ENCODE peak calls at places on chromosomes 4 and X, in eight cellular contexts. One of them, this sample, is unnamed.
A peak's percentile ranks its signal among the peaks of the same experiment; 100 is the strongest.

GRCh38 chrX:74853255-74853654 is 72.0 kb downstream of the NEXMIF start:
- DNase-seq in left lung: no peak
- DNase-seq in left ventricle myocardium inferior: no peak
- DNase-seq in GM12878: no peak
- DNase-seq in lower lobe of right lung: no peak
- DNase-seq in transverse colon: no peak
- DNase-seq in cardiac fibroblast: no peak
- DNase-seq in OCI-LY7: no peak
- DNase-seq in this sample: no peak

GRCh38 chr4:44425614-44426208 is 22.9 kb downstream of the KCTD8 start:
- DNase-seq in left lung: no peak
- DNase-seq in cardiac fibroblast: peak; percentile 32
- DNase-seq in transverse colon: no peak
- DNase-seq in left ventricle myocardium inferior: no peak
- DNase-seq in OCI-LY7: no peak
- DNase-seq in lower lobe of right lung: no peak
- DNase-seq in GM12878: no peak
- DNase-seq in this sample: no peak

GRCh38 chr4:155674669-155675071 is 8.0 kb downstream of the GUCY1A1 start:
- DNase-seq in left ventricle myocardium inferior: no peak
- DNase-seq in GM12878: no peak
- DNase-seq in left lung: no peak
- DNase-seq in transverse colon: no peak
- DNase-seq in lower lobe of right lung: no peak
- DNase-seq in cardiac fibroblast: no peak
- DNase-seq in OCI-LY7: no peak
- DNase-seq in this sample: no peak

GRCh38 chr4:163404080-163404479 is 60.4 kb downstream of the NPY5R start:
- DNase-seq in left lung: no peak
- DNase-seq in lower lobe of right lung: no peak
- DNase-seq in left ventricle myocardium inferior: no peak
- DNase-seq in OCI-LY7: no peak
- DNase-seq in transverse colon: no peak
- DNase-seq in cardiac fibroblast: no peak
- DNase-seq in GM12878: no peak
- DNase-seq in this sample: no peak

GRCh38 chrX:42832764-42833549 is 55.0 kb upstream of the PPP1R2C start:
- DNase-seq in left ventricle myocardium inferior: no peak
- DNase-seq in cardiac fibroblast: no peak
- DNase-seq in GM12878: no peak
- DNase-seq in lower lobe of right lung: no peak
- DNase-seq in left lung: no peak
- DNase-seq in OCI-LY7: no peak
- DNase-seq in transverse colon: no peak
- DNase-seq in this sample: no peak

GRCh38 chrX:23008431-23009099 is 8.8 kb downstream of the DDX53 start:
- DNase-seq in left ventricle myocardium inferior: no peak
- DNase-seq in left lung: no peak
- DNase-seq in lower lobe of right lung: no peak
- DNase-seq in OCI-LY7: peak; percentile 0
- DNase-seq in cardiac fibroblast: peak; percentile 41
- DNase-seq in transverse colon: no peak
- DNase-seq in GM12878: no peak
- DNase-seq in this sample: peak; percentile 9

GRCh38 chr4:80586716-80587115 is 251.2 kb downstream of the CFAP299 start:
- DNase-seq in left lung: no peak
- DNase-seq in left ventricle myocardium inferior: no peak
- DNase-seq in GM12878: no peak
- DNase-seq in OCI-LY7: no peak
- DNase-seq in cardiac fibroblast: no peak
- DNase-seq in transverse colon: no peak
- DNase-seq in lower lobe of right lung: no peak
- DNase-seq in this sample: no peak

GRCh38 chr4:164446516-164446915 is 307.4 kb upstream of the SMIM31 start:
- DNase-seq in cardiac fibroblast: no peak
- DNase-seq in GM12878: no peak
- DNase-seq in transverse colon: no peak
- DNase-seq in left ventricle myocardium inferior: no peak
- DNase-seq in lower lobe of right lung: no peak
- DNase-seq in left lung: no peak
- DNase-seq in OCI-LY7: no peak
- DNase-seq in this sample: no peak

GRCh38 chr4:5770051-5770450 is 59.0 kb downstream of the EVC start:
- DNase-seq in lower lobe of right lung: no peak
- DNase-seq in transverse colon: no peak
- DNase-seq in GM12878: no peak
- DNase-seq in OCI-LY7: no peak
- DNase-seq in cardiac fibroblast: no peak
- DNase-seq in left ventricle myocardium inferior: no peak
- DNase-seq in left lung: no peak
- DNase-seq in this sample: no peak

GRCh38 chr4:186699881-186700397 is 23.7 kb downstream of the FAT1 start:
- DNase-seq in transverse colon: no peak
- DNase-seq in cardiac fibroblast: no peak
- DNase-seq in left lung: no peak
- DNase-seq in GM12878: no peak
- DNase-seq in lower lobe of right lung: no peak
- DNase-seq in left ventricle myocardium inferior: no peak
- DNase-seq in OCI-LY7: no peak
- DNase-seq in this sample: no peak

GRCh38 chr4:94548571-94548970 is 96.8 kb downstream of the PDLIM5 start:
- DNase-seq in OCI-LY7: no peak
- DNase-seq in cardiac fibroblast: peak; percentile 94
- DNase-seq in left ventricle myocardium inferior: no peak
- DNase-seq in transverse colon: no peak
- DNase-seq in lower lobe of right lung: no peak
- DNase-seq in left lung: no peak
- DNase-seq in GM12878: no peak
- DNase-seq in this sample: no peak

GRCh38 chr4:122716825-122717448 is 15.6 kb upstream of the BBS12 start:
- DNase-seq in GM12878: no peak
- DNase-seq in left lung: peak; percentile 49
- DNase-seq in left ventricle myocardium inferior: peak; percentile 44
- DNase-seq in lower lobe of right lung: peak; percentile 67
- DNase-seq in transverse colon: peak; percentile 74
- DNase-seq in cardiac fibroblast: peak; percentile 84
- DNase-seq in OCI-LY7: peak; percentile 62
- DNase-seq in this sample: peak; percentile 75

GRCh38 chrX:19566359-19567141 is 51.2 kb upstream of the MAP3K15 start:
- DNase-seq in lower lobe of right lung: no peak
- DNase-seq in OCI-LY7: peak; percentile 87
- DNase-seq in transverse colon: peak; percentile 14
- DNase-seq in cardiac fibroblast: peak; percentile 57
- DNase-seq in left lung: no peak
- DNase-seq in GM12878: peak; percentile 24
- DNase-seq in left ventricle myocardium inferior: no peak
- DNase-seq in this sample: peak; percentile 88

GRCh38 chr4:77773101-77773500 is 46.1 kb downstream of the CNOT6L start:
- DNase-seq in lower lobe of right lung: no peak
- DNase-seq in GM12878: no peak
- DNase-seq in left lung: no peak
- DNase-seq in left ventricle myocardium inferior: no peak
- DNase-seq in transverse colon: no peak
- DNase-seq in cardiac fibroblast: peak; percentile 50
- DNase-seq in OCI-LY7: no peak
- DNase-seq in this sample: no peak

GRCh38 chr4:38948551-38948950 is 80.9 kb downstream of the FAM114A1 start:
- DNase-seq in GM12878: no peak
- DNase-seq in left ventricle myocardium inferior: no peak
- DNase-seq in left lung: no peak
- DNase-seq in OCI-LY7: no peak
- DNase-seq in lower lobe of right lung: no peak
- DNase-seq in transverse colon: peak; percentile 49
- DNase-seq in cardiac fibroblast: peak; percentile 93
- DNase-seq in this sample: no peak

GRCh38 chrX:35726176-35726575 is 72.0 kb upstream of the MAGEB16 start:
- DNase-seq in GM12878: no peak
- DNase-seq in left lung: no peak
- DNase-seq in OCI-LY7: peak; percentile 10
- DNase-seq in lower lobe of right lung: no peak
- DNase-seq in transverse colon: no peak
- DNase-seq in cardiac fibroblast: peak; percentile 12
- DNase-seq in left ventricle myocardium inferior: no peak
- DNase-seq in this sample: peak; percentile 1

GRCh38 chrX:126770179-126770578 is 49.4 kb upstream of the PRR32 start:
- DNase-seq in OCI-LY7: peak; percentile 3
- DNase-seq in cardiac fibroblast: peak; percentile 7
- DNase-seq in lower lobe of right lung: no peak
- DNase-seq in left ventricle myocardium inferior: no peak
- DNase-seq in GM12878: no peak
- DNase-seq in transverse colon: no peak
- DNase-seq in left lung: no peak
- DNase-seq in this sample: peak; percentile 0

GRCh38 chrX:136468391-136469103 is 19.2 kb upstream of the BRS3 start:
- DNase-seq in lower lobe of right lung: no peak
- DNase-seq in GM12878: no peak
- DNase-seq in left lung: no peak
- DNase-seq in transverse colon: no peak
- DNase-seq in cardiac fibroblast: no peak
- DNase-seq in left ventricle myocardium inferior: no peak
- DNase-seq in OCI-LY7: no peak
- DNase-seq in this sample: no peak

GRCh38 chr4:84895283-84895682 is 71.2 kb downstream of the WDFY3 start:
- DNase-seq in OCI-LY7: no peak
- DNase-seq in left ventricle myocardium inferior: no peak
- DNase-seq in GM12878: no peak
- DNase-seq in lower lobe of right lung: no peak
- DNase-seq in left lung: no peak
- DNase-seq in transverse colon: no peak
- DNase-seq in cardiac fibroblast: no peak
- DNase-seq in this sample: no peak

GRCh38 chr4:117400039-117400835 is 314.9 kb upstream of the TRAM1L1 start:
- DNase-seq in GM12878: no peak
- DNase-seq in left lung: no peak
- DNase-seq in lower lobe of right lung: no peak
- DNase-seq in transverse colon: no peak
- DNase-seq in left ventricle myocardium inferior: no peak
- DNase-seq in OCI-LY7: no peak
- DNase-seq in cardiac fibroblast: peak; percentile 46
- DNase-seq in this sample: no peak

GRCh38 chrX:14095702-14096101 is 66.0 kb upstream of the GEMIN8 start:
- DNase-seq in GM12878: peak; percentile 4
- DNase-seq in cardiac fibroblast: peak; percentile 72
- DNase-seq in OCI-LY7: peak; percentile 62
- DNase-seq in left ventricle myocardium inferior: no peak
- DNase-seq in left lung: no peak
- DNase-seq in transverse colon: peak; percentile 9
- DNase-seq in lower lobe of right lung: no peak
- DNase-seq in this sample: peak; percentile 57
- TF ChIP-seq CTCF in GM12878: peak; percentile 76
- TF ChIP-seq CTCF in cardiac fibroblast: peak; percentile 69
- TF ChIP-seq CTCF in OCI-LY7: peak; percentile 74
- TF ChIP-seq CTCF in left ventricle myocardium inferior: peak; percentile 62
- TF ChIP-seq CTCF in left lung: peak; percentile 30
- TF ChIP-seq CTCF in transverse colon: peak; percentile 46
- TF ChIP-seq CTCF in lower lobe of right lung: peak; percentile 52
- TF ChIP-seq CTCF in this sample: peak; percentile 63

DNA sequence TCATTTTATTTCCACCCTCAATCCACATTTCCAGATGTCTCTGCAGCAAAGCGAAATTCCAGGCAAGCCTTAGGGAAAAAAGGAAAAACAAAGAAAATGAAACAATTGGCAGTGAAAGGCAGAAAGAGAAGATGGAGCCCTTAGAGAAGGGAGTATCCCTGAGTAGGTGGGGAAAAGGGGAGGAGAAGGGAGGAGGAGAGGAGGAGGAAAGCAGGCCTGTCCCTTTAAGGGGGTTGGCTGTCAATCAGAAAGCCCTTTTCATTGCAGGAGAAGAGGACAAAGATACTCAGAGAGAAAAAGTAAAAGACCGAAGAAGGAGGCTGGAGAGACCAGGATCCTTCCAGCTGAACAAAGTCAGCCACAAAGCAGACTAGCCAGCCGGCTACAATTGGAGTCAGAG is at the start of gene PLP1:
- DNase-seq in left lung: no peak
- DNase-seq in transverse colon: no peak
- DNase-seq in cardiac fibroblast: no peak
- DNase-seq in OCI-LY7: no peak
- DNase-seq in lower lobe of right lung: no peak
- DNase-seq in GM12878: no peak
- DNase-seq in left ventricle myocardium inferior: no peak
- DNase-seq in this sample: no peak
- H3K4me3 ChIP-seq in left lung: no peak within 1 kb of the TSS
- H3K4me3 ChIP-seq in transverse colon: no peak within 1 kb of the TSS
- H3K4me3 ChIP-seq in cardiac fibroblast: no peak within 1 kb of the TSS
- H3K4me3 ChIP-seq in OCI-LY7: no peak within 1 kb of the TSS
- H3K4me3 ChIP-seq in lower lobe of right lung: no peak within 1 kb of the TSS
- H3K4me3 ChIP-seq in GM12878: no peak within 1 kb of the TSS
- H3K4me3 ChIP-seq in left ventricle myocardium inferior: peak within 1 kb of the TSS; percentile 21
- H3K4me3 ChIP-seq in this sample: no peak within 1 kb of the TSS

GRCh38 chr4:160810415-160810814 is 1353.4 kb downstream of the FSTL5 start:
- DNase-seq in left lung: no peak
- DNase-seq in lower lobe of right lung: no peak
- DNase-seq in cardiac fibroblast: no peak
- DNase-seq in transverse colon: no peak
- DNase-seq in left ventricle myocardium inferior: no peak
- DNase-seq in OCI-LY7: no peak
- DNase-seq in GM12878: no peak
- DNase-seq in this sample: no peak

GRCh38 chr4:160809576-160809975 is 1354.2 kb downstream of the FSTL5 start:
- DNase-seq in GM12878: no peak
- DNase-seq in left ventricle myocardium inferior: no peak
- DNase-seq in left lung: no peak
- DNase-seq in cardiac fibroblast: no peak
- DNase-seq in lower lobe of right lung: no peak
- DNase-seq in OCI-LY7: no peak
- DNase-seq in transverse colon: no peak
- DNase-seq in this sample: no peak

GRCh38 chr4:160808174-160808573 is 1355.6 kb downstream of the FSTL5 start:
- DNase-seq in cardiac fibroblast: no peak
- DNase-seq in OCI-LY7: no peak
- DNase-seq in left lung: no peak
- DNase-seq in GM12878: no peak
- DNase-seq in left ventricle myocardium inferior: no peak
- DNase-seq in lower lobe of right lung: no peak
- DNase-seq in transverse colon: no peak
- DNase-seq in this sample: no peak

DNA sequence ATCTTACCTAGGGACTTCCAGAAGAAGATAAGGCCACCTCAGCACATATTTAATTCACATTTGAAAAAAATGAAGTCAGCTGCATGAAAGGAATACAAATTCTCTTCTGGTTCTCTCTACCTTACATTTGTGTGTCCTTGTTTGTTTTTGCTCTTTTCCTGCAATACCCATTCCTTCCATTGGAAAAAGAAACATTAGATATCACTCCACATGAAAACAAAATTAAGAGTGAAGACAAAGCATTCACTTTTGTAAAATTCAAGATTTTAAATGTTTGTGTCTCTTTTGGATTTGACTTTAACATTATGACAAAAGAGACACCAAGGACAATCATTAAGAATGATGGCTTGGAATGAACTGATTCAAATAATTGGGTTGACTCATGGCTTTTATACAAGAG is 1351.8 kb downstream of the FSTL5 start:
- DNase-seq in cardiac fibroblast: no peak
- DNase-seq in lower lobe of right lung: no peak
- DNase-seq in left lung: no peak
- DNase-seq in OCI-LY7: no peak
- DNase-seq in GM12878: no peak
- DNase-seq in transverse colon: no peak
- DNase-seq in left ventricle myocardium inferior: no peak
- DNase-seq in this sample: no peak
- TF ChIP-seq CTCF in cardiac fibroblast: no peak
- TF ChIP-seq CTCF in lower lobe of right lung: no peak
- TF ChIP-seq CTCF in left lung: no peak
- TF ChIP-seq CTCF in OCI-LY7: no peak
- TF ChIP-seq CTCF in GM12878: no peak
- TF ChIP-seq CTCF in transverse colon: no peak
- TF ChIP-seq CTCF in left ventricle myocardium inferior: no peak
- TF ChIP-seq CTCF in this sample: no peak

GRCh38 chr4:4470208-4470607 is 71.6 kb downstream of the STX18 start:
- DNase-seq in lower lobe of right lung: no peak
- DNase-seq in transverse colon: no peak
- DNase-seq in GM12878: no peak
- DNase-seq in left ventricle myocardium inferior: no peak
- DNase-seq in left lung: no peak
- DNase-seq in OCI-LY7: no peak
- DNase-seq in cardiac fibroblast: peak; percentile 66
- DNase-seq in this sample: no peak
- H3K4me3 ChIP-seq in lower lobe of right lung: no peak overlapping the region
- H3K4me3 ChIP-seq in transverse colon: no peak overlapping the region
- H3K4me3 ChIP-seq in GM12878: no peak overlapping the region
- H3K4me3 ChIP-seq in left ventricle myocardium inferior: no peak overlapping the region
- H3K4me3 ChIP-seq in left lung: no peak overlapping the region
- H3K4me3 ChIP-seq in OCI-LY7: no peak overlapping the region
- H3K4me3 ChIP-seq in cardiac fibroblast: no peak overlapping the region
- H3K4me3 ChIP-seq in this sample: no peak overlapping the region